ENCODE peak calls at places on chromosome 16, in six cellular contexts. D, A, L, M, Z and O are unnamed samples.

GRCh38 chr16:77297996-77298637 is 98.9 kb downstream of the SYCE1L start:
- DNase-seq in M (no peak), A (no peak), L (no peak), Z (no peak), D (no peak), O (peak; percentile 40)

GRCh38 chr16:56263711-56264608 is 72.7 kb downstream of the GNAO1 start:
- DNase-seq in D (no peak), Z (no peak), M (peak; percentile 41), L (no peak), A (no peak), O (no peak)

GRCh38 chr16:66248096-66248495 is 118.4 kb upstream of the CDH5 start:
- DNase-seq in Z (no peak), M (no peak), D (peak; percentile 77), A (no peak), L (no peak), O (peak; percentile 72)

GRCh38 chr16:51155199-51155607 is 4.1 kb upstream of the SALL1 start:
- DNase-seq in Z (no peak), D (no peak), M (peak; percentile 61), A (no peak), L (peak; percentile 49), O (peak; percentile 78)

GRCh38 chr16:12158428-12158827 is 181.9 kb downstream of the SNX29 start:
- DNase-seq in D (peak; percentile 88), Z (no peak), A (no peak), M (no peak), L (no peak), O (peak; percentile 20)

GRCh38 chr16:12290165-12290564 is 313.6 kb downstream of the SNX29 start:
- DNase-seq in A (no peak), L (no peak), Z (no peak), D (no peak), M (no peak), O (no peak)

GRCh38 chr16:85947511-85948509 is 48.8 kb downstream of the IRF8 start:
- DNase-seq in D (no peak), A (no peak), Z (no peak), L (no peak), M (no peak), O (no peak)

GRCh38 chr16:11698271-11698689 is 30.0 kb downstream of the SNN start:
- DNase-seq in L (no peak), A (no peak), Z (no peak), M (no peak), D (peak; percentile 17), O (no peak)

GRCh38 chr16:62058412-62058811 is 22.2 kb upstream of the CDH8 start:
- DNase-seq in L (no peak), D (no peak), A (no peak), M (no peak), Z (no peak), O (no peak)
- H2BK15ac ChIP-seq in L (no peak overlapping the region), D (no peak overlapping the region), A (no peak overlapping the region), M (no peak overlapping the region), Z (no peak overlapping the region), O (no peak overlapping the region)

GRCh38 chr16:67249178-67249759 is 490 bp downstream of the SLC9A5 start:
- DNase-seq in A (no peak), L (no peak), M (no peak), Z (peak; percentile 62), D (no peak), O (peak; percentile 34)
- H3K18ac ChIP-seq in A (peak overlapping the region; percentile 88), L (no peak overlapping the region), M (peak overlapping the region; percentile 89), Z (peak overlapping the region; percentile 65), D (no peak overlapping the region), O (peak overlapping the region; percentile 94)

GRCh38 chr16:30645727-30646126 is 5.0 kb upstream of the PRR14 start:
- DNase-seq in D (no peak), A (no peak), L (no peak), M (no peak), Z (no peak), O (no peak)
- H2BK15ac ChIP-seq in D (no peak overlapping the region), A (no peak overlapping the region), L (no peak overlapping the region), M (no peak overlapping the region), Z (no peak overlapping the region), O (no peak overlapping the region)

GRCh38 chr16:27315333-27316037 is 1.7 kb downstream of the IL4R start:
- DNase-seq in Z (peak; percentile 60), D (peak; percentile 65), M (peak; percentile 56), L (peak; percentile 57), A (no peak), O (peak; percentile 76)
- H3K18ac ChIP-seq in Z (no peak overlapping the region), D (peak overlapping the region; percentile 50), M (no peak overlapping the region), L (no peak overlapping the region), A (peak overlapping the region; percentile 38), O (peak overlapping the region; percentile 37)

GRCh38 chr16:83924686-83925085 is 25.8 kb downstream of the MLYCD start:
- DNase-seq in L (no peak), A (no peak), D (no peak), Z (no peak), M (no peak), O (no peak)

GRCh38 chr16:83923581-83924365 is 24.9 kb downstream of the MLYCD start:
- DNase-seq in L (no peak), A (no peak), M (no peak), Z (no peak), D (no peak), O (no peak)

GRCh38 chr16:83925095-83925905 is 26.4 kb downstream of the MLYCD start:
- DNase-seq in Z (no peak), M (no peak), A (no peak), D (no peak), L (no peak), O (no peak)

GRCh38 chr16:83917152-83918120 is 18.5 kb downstream of the MLYCD start:
- DNase-seq in L (no peak), Z (no peak), A (no peak), D (no peak), M (no peak), O (no peak)

DNA sequence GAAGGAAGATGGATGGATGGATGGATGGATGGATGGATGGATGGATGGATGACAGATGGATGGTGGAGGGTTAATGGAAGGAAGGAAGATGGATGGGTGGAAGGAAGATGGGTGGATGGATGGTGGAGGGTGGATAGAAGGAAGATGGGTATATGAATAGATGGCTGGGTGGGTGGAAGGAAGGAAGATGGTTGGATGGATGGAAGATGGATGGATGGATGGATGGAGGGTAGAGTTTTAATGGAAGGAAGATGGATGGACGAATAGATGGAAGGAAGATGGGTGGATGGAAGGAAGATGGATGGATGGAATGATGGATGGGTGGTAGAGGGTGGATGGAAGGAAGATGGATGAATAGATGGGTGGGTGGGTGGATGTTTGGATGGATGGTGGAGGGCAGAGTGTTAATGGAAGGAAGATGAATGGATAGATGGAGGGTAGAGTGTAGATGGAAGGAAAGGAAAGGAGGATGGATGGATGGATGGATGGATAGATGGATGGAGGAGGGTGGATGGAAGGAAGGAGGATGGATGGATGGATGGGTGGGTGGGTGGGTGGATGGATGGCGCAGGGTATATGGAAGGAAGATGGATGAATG is 22.1 kb downstream of the MLYCD start:
- DNase-seq in Z (no peak), A (no peak), L (no peak), M (no peak), D (no peak), O (no peak)
- H2BK15ac ChIP-seq in Z (no peak overlapping the region), A (no peak overlapping the region), L (no peak overlapping the region), M (no peak overlapping the region), D (no peak overlapping the region), O (no peak overlapping the region)

GRCh38 chr16:81449899-81450608 is 5.4 kb downstream of the CMIP start:
- DNase-seq in M (no peak), D (no peak), L (no peak), Z (no peak), A (no peak), O (no peak)

GRCh38 chr16:81449241-81449640 is 4.6 kb downstream of the CMIP start:
- DNase-seq in Z (no peak), D (no peak), M (no peak), L (no peak), A (no peak), O (no peak)

GRCh38 chr16:81446318-81447275 is 2.0 kb downstream of the CMIP start:
- DNase-seq in A (no peak), L (no peak), D (peak; percentile 51), M (peak; percentile 66), Z (peak; percentile 53), O (peak; percentile 52)

GRCh38 chr16:81447383-81448101 is 2.9 kb downstream of the CMIP start:
- DNase-seq in M (no peak), A (no peak), D (no peak), L (no peak), Z (no peak), O (no peak)

GRCh38 chr16:81448154-81449131 is 3.8 kb downstream of the CMIP start:
- DNase-seq in L (no peak), A (no peak), D (no peak), Z (no peak), M (no peak), O (no peak)
- H3K18ac ChIP-seq in L (no peak overlapping the region), A (peak overlapping the region; percentile 32), D (no peak overlapping the region), Z (no peak overlapping the region), M (no peak overlapping the region), O (no peak overlapping the region)

DNA sequence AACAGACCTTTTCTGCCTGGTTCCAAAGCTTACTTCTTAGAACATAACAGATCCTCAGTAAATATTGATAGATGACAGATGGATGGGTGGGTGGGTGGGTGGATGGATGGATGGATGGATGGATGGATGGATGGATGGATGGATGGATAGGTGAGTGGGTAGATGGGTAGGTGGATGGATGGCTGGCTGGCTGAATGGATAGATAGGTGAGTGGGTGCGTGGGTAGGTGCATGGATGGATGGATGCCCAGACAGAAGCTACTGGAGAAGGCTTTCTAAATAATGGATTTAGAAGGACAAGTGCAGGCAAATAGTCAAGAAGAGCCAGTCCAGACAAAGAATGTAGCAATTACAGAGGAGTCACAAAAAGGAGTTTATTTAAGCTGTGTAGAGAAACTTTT is 19.6 kb downstream of the SCNN1G start:
- DNase-seq in L (no peak), Z (no peak), M (no peak), A (no peak), D (no peak), O (no peak)
- H2BK15ac ChIP-seq in L (no peak overlapping the region), Z (no peak overlapping the region), M (no peak overlapping the region), A (no peak overlapping the region), D (no peak overlapping the region), O (no peak overlapping the region)